ENCODE peak calls at places on chromosomes 5 and 9, in six cellular contexts. W is iris pigment epithelial cell; T is ecto neural progenitor cell; M is B cell; X is activated T-helper 1 cell treated with anti-CD3 and anti-CD28 coated beads, Interleukin-12 subunit alpha, Interleukin-12 subunit beta, Interleukin-2, Interleukin-4 antibody, amounts not matched to agents 30 ng/mL and 10 ng/mL and 1 ng/mL, durations not matched to agents 14 hours and 24 hours and 36 hours; D is midbrain. C is an unnamed sample.

GRCh38 chr5:180291943-180292831 is at the start of gene MAPK9:
- DNase-seq in W (peak), X (peak), M (peak), T (peak), D (peak), C (peak)

GRCh38 chr5:135215617-135215995 is 181.6 kb upstream of the PITX1 start:
- DNase-seq in D (no peak), T (no peak), M (no peak), X (no peak), W (no peak), C (no peak)

GRCh38 chr5:11977904-11978303 is 73.7 kb upstream of the CTNND2 start:
- DNase-seq in M (no peak), D (no peak), X (no peak), W (no peak), T (no peak), C (no peak)

GRCh38 chr9:136204838-136205706 is at the start of gene LHX3:
- DNase-seq in D (no peak), X (no peak), M (no peak), W (no peak), T (peak), C (no peak)

GRCh38 chr5:168125445-168126199 is 165.8 kb upstream of the WWC1 start:
- DNase-seq in D (no peak), M (no peak), T (no peak), X (no peak), W (no peak), C (no peak)

GRCh38 chr5:3584724-3585531 is 10.7 kb upstream of the IRX1 start:
- DNase-seq in T (peak), M (no peak), D (no peak), X (no peak), W (no peak), C (no peak)

GRCh38 chr5:56594821-56595220 is 220.5 kb upstream of the MAP3K1 start:
- DNase-seq in T (no peak), X (no peak), W (no peak), D (no peak), M (no peak), C (no peak)

GRCh38 chr9:136147890-136148714 is 29.4 kb upstream of the TMEM250 start:
- DNase-seq in W (no peak), D (no peak), T (no peak), M (no peak), X (no peak), C (peak)

GRCh38 chr5:61098251-61098650 is 64.0 kb downstream of the SMIM15 start:
- DNase-seq in D (no peak), W (no peak), M (no peak), T (no peak), X (no peak), C (no peak)